ENCODE peak calls at places on chromosomes 2 and 18, in six cellular contexts. R is colonic mucosa; W is hepatocyte; M is fibroblast of lung; E is OCI-LY7; D is effector memory CD4-positive, alpha-beta T cell. N is an unnamed sample.

GRCh38 chr2:95313296-95314265 is 16.4 kb downstream of the KCNIP3 start:
- DNase-seq in R (no peak), W (no peak), M (no peak), E (no peak), D (no peak), N (peak; percentile 60)

GRCh38 chr2:235447210-235447609 is 46.6 kb upstream of the AGAP1 start:
- DNase-seq in R (no peak), W (no peak), M (peak; percentile 13), E (no peak), D (no peak), N (no peak)

GRCh38 chr2:47601518-47602015 is 181.4 kb upstream of the MSH6 start:
- DNase-seq in R (no peak), W (no peak), M (no peak), E (no peak), D (no peak), N (no peak)

GRCh38 chr2:219207884-219208740 is 1.5 kb downstream of the ZFAND2B start:
- DNase-seq in R (peak; percentile 29), W (peak; percentile 31), M (peak; percentile 35), E (no peak), D (no peak), N (peak; percentile 7)

GRCh38 chr2:239561448-239562001 is 160.7 kb upstream of the HDAC4 start:
- DNase-seq in R (no peak), W (peak; percentile 61), M (no peak), E (no peak), D (no peak), N (no peak)

GRCh38 chr2:199704358-199705238 is 146.4 kb downstream of the FTCDNL1 start:
- DNase-seq in R (peak; percentile 73), W (peak; percentile 44), M (no peak), E (peak; percentile 49), D (no peak), N (no peak)

GRCh38 chr2:138036522-138036921 is 72.2 kb downstream of the HNMT start:
- DNase-seq in R (no peak), W (no peak), M (no peak), E (no peak), D (no peak), N (no peak)

GRCh38 chr2:144999040-144999875 is 479.3 kb upstream of the ZEB2 start:
- DNase-seq in R (no peak), W (no peak), M (peak; percentile 61), E (peak; percentile 18), D (no peak), N (no peak)

GRCh38 chr2:89850881-89851582 is 1159.6 kb downstream of the RPIA start:
- DNase-seq in R (no peak), W (no peak), M (no peak), E (no peak), D (no peak), N (no peak)

GRCh38 chr2:44745460-44745859 is 196.0 kb upstream of the SIX3 start:
- DNase-seq in R (no peak), W (no peak), M (no peak), E (no peak), D (no peak), N (no peak)

GRCh38 chr2:32775954-32776353 is 148.1 kb downstream of the TTC27 start:
- DNase-seq in R (no peak), W (no peak), M (no peak), E (no peak), D (no peak), N (no peak)

GRCh38 chr2:86225581-86225980 is 26.3 kb downstream of the MRPL35 start:
- DNase-seq in R (no peak), W (no peak), M (no peak), E (peak; percentile 64), D (no peak), N (peak; percentile 67)

GRCh38 chr2:41142463-41142862 is 690.6 kb upstream of the SLC8A1 start:
- DNase-seq in R (no peak), W (no peak), M (no peak), E (no peak), D (no peak), N (no peak)

GRCh38 chr2:136045344-136045743 is 59.9 kb upstream of the DARS1 start:
- DNase-seq in R (no peak), W (no peak), M (no peak), E (no peak), D (no peak), N (no peak)

GRCh38 chr2:237550057-237550415 is 16.3 kb upstream of the PRLH start:
- DNase-seq in R (no peak), W (no peak), M (no peak), E (no peak), D (no peak), N (no peak)

GRCh38 chr18:55510809-55511208 is 77.2 kb downstream of the TCF4 start:
- DNase-seq in R (no peak), W (no peak), M (peak; percentile 84), E (no peak), D (no peak), N (no peak)

GRCh38 chr2:237627463-237628321 is at the start of gene LRRFIP1:
- DNase-seq in R (no peak), W (peak; percentile 66), M (peak; percentile 34), E (no peak), D (no peak), N (no peak)

GRCh38 chr2:70779911-70780580 is 10.4 kb downstream of the FIGLA start:
- DNase-seq in R (no peak), W (no peak), M (peak; percentile 68), E (no peak), D (no peak), N (no peak)

GRCh38 chr18:9157806-9158205 is 21.2 kb downstream of the ANKRD12 start:
- DNase-seq in R (no peak), W (no peak), M (no peak), E (no peak), D (no peak), N (no peak)

GRCh38 chr2:20516646-20517341 is 69.9 kb downstream of the RHOB start:
- DNase-seq in R (no peak), W (no peak), M (peak; percentile 50), E (no peak), D (no peak), N (peak; percentile 70)

GRCh38 chr2:6828299-6828584 is 37.5 kb downstream of the CMPK2 start:
- DNase-seq in R (no peak), W (peak; percentile 66), M (peak; percentile 40), E (peak; percentile 66), D (no peak), N (no peak)

GRCh38 chr2:66441651-66442365 is 6.9 kb downstream of the MEIS1 start:
- DNase-seq in R (no peak), W (no peak), M (no peak), E (no peak), D (no peak), N (no peak)

GRCh38 chr2:237312021-237312755 is 101.8 kb downstream of the COL6A3 start:
- DNase-seq in R (no peak), W (no peak), M (peak; percentile 83), E (no peak), D (no peak), N (no peak)

GRCh38 chr2:154392256-154392655 is 306.2 kb upstream of the KCNJ3 start:
- DNase-seq in R (no peak), W (no peak), M (no peak), E (peak; percentile 70), D (no peak), N (no peak)

GRCh38 chr2:48452108-48452507 is 77.8 kb upstream of the STON1 start:
- DNase-seq in R (no peak), W (no peak), M (no peak), E (no peak), D (no peak), N (no peak)

GRCh38 chr2:239400000-239400831 is 604 bp downstream of the HDAC4 start:
- DNase-seq in R (peak; percentile 50), W (peak; percentile 42), M (no peak), E (peak; percentile 44), D (no peak), N (no peak)

GRCh38 chr2:101386599-101387150 is 628 bp downstream of the CREG2 start:
- DNase-seq in R (no peak), W (no peak), M (no peak), E (no peak), D (no peak), N (no peak)

GRCh38 chr2:121254748-121255147 is 30.3 kb downstream of the TFCP2L1 start:
- DNase-seq in R (no peak), W (peak; percentile 2), M (no peak), E (no peak), D (no peak), N (no peak)

GRCh38 chr2:134912406-134912805 is 6.2 kb upstream of the CCNT2 start:
- DNase-seq in R (no peak), W (no peak), M (peak; percentile 60), E (no peak), D (no peak), N (no peak)

GRCh38 chr2:50773533-50773932 is 258.4 kb downstream of the NRXN1 start:
- DNase-seq in R (no peak), W (peak; percentile 7), M (no peak), E (no peak), D (no peak), N (no peak)

GRCh38 chr18:6281874-6282273 is 132.8 kb downstream of the L3MBTL4 start:
- DNase-seq in R (no peak), W (peak; percentile 46), M (no peak), E (no peak), D (no peak), N (no peak)

GRCh38 chr18:22132258-22132657 is 37.1 kb upstream of the GATA6 start:
- DNase-seq in R (no peak), W (no peak), M (no peak), E (no peak), D (no peak), N (no peak)
- H3K4me3 ChIP-seq in R (no peak overlapping the region), W (no peak overlapping the region), M (no peak overlapping the region), E (no peak overlapping the region), D (no peak overlapping the region), N (no peak overlapping the region)

GRCh38 chr18:32049393-32050161 is 31.0 kb downstream of the RNF125 start:
- DNase-seq in R (peak; percentile 54), W (no peak), M (peak; percentile 55), E (peak; percentile 22), D (peak; percentile 38), N (no peak)
- H3K4me3 ChIP-seq in R (no peak overlapping the region), W (no peak overlapping the region), M (no peak overlapping the region), E (no peak overlapping the region), D (peak overlapping the region; percentile 13), N (no peak overlapping the region)

DNA sequence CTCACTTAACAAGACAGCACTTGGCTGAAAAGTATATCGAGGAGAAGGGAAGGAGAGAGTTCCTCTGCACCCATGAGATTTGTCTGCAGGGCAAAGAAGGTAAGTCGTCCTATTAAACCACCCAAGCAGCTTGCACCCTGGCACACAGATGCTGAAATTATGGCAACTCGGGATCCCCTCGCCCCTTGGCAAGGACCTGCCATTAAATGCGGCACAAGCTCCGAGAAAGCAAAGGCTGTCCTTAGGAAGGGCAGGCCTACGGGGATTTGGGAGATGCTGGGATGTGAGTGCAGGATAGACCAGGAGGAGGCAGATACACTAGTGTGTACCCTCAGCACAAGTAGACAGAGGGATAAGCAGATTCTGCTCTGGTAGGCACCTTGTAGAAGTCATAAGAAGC is 191.5 kb downstream of the ALK start:
- DNase-seq in R (no peak), W (no peak), M (no peak), E (no peak), D (no peak), N (no peak)
- H3K4me3 ChIP-seq in R (no peak overlapping the region), W (no peak overlapping the region), M (no peak overlapping the region), E (no peak overlapping the region), D (no peak overlapping the region), N (no peak overlapping the region)

DNA sequence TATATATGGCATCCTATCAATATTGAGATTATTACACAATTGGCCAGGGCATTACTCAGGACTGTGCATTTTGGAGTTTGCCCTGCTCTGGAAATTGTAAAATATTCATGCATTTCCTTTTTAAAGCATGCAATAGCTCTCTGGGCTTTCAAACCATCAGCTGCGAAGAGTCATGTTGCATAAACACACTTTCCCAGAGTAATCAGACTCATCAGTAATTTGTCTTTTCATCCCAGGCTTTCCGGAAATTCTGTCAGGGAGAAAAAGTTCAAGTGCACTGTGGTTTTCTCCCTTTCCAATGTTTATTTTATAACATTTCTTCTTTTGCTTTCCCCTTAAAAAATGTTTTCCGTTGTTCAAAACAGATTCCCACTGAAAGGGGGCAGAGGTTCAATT is 38.9 kb upstream of the FHL2 start:
- DNase-seq in R (no peak), W (no peak), M (peak; percentile 87), E (no peak), D (no peak), N (no peak)
- H3K4me3 ChIP-seq in R (peak overlapping the region; percentile 1), W (no peak overlapping the region), M (no peak overlapping the region), E (no peak overlapping the region), D (no peak overlapping the region), N (no peak overlapping the region)